ENCODE peak calls at places on chromosomes 12 and 14, in seven cellular contexts. One of them, this sample, is unnamed.

GRCh38 chr12:68962855-68963455 is 30.0 kb upstream of the CPM start:
- DNase-seq in GM20000: no peak
- DNase-seq in RWPE1: no peak
- DNase-seq in HEK293T: no peak
- DNase-seq in hippocampal formation: no peak
- DNase-seq in HepG2: no peak
- DNase-seq in CD8-positive, alpha-beta memory T cell: no peak
- DNase-seq in this sample: no peak

GRCh38 chr12:116432321-116432750 is 126.8 kb upstream of the MAP1LC3B2 start:
- DNase-seq in GM20000: no peak
- DNase-seq in RWPE1: no peak
- DNase-seq in HEK293T: no peak
- DNase-seq in hippocampal formation: no peak
- DNase-seq in HepG2: no peak
- DNase-seq in CD8-positive, alpha-beta memory T cell: no peak
- DNase-seq in this sample: no peak

GRCh38 chr12:118625050-118625675 is 248.8 kb downstream of the SUDS3 start:
- DNase-seq in GM20000: no peak
- DNase-seq in RWPE1: no peak
- DNase-seq in HEK293T: no peak
- DNase-seq in hippocampal formation: no peak
- DNase-seq in HepG2: no peak
- DNase-seq in CD8-positive, alpha-beta memory T cell: no peak
- DNase-seq in this sample: no peak

GRCh38 chr14:21308132-21308478 is 28.2 kb downstream of the RPGRIP1 start:
- DNase-seq in GM20000: peak
- DNase-seq in RWPE1: no peak
- DNase-seq in HEK293T: no peak
- DNase-seq in hippocampal formation: no peak
- DNase-seq in HepG2: peak
- DNase-seq in CD8-positive, alpha-beta memory T cell: no peak
- DNase-seq in this sample: no peak

GRCh38 chr14:74510211-74510931 is 16.8 kb downstream of the ISCA2 start:
- DNase-seq in GM20000: no peak
- DNase-seq in RWPE1: no peak
- DNase-seq in HEK293T: no peak
- DNase-seq in hippocampal formation: no peak
- DNase-seq in HepG2: peak
- DNase-seq in CD8-positive, alpha-beta memory T cell: no peak
- DNase-seq in this sample: no peak

GRCh38 chr14:104845033-104845666 is 19.9 kb upstream of the CEP170B start:
- DNase-seq in GM20000: no peak
- DNase-seq in RWPE1: no peak
- DNase-seq in HEK293T: no peak
- DNase-seq in hippocampal formation: no peak
- DNase-seq in HepG2: no peak
- DNase-seq in CD8-positive, alpha-beta memory T cell: no peak
- DNase-seq in this sample: no peak

GRCh38 chr12:119841433-119842210 is 35.5 kb downstream of the CIT start:
- DNase-seq in GM20000: no peak
- DNase-seq in RWPE1: no peak
- DNase-seq in HEK293T: no peak
- DNase-seq in hippocampal formation: no peak
- DNase-seq in HepG2: no peak
- DNase-seq in CD8-positive, alpha-beta memory T cell: no peak
- DNase-seq in this sample: no peak

GRCh38 chr12:69388371-69388770 is 28.8 kb downstream of the YEATS4 start:
- DNase-seq in GM20000: no peak
- DNase-seq in RWPE1: peak
- DNase-seq in HEK293T: no peak
- DNase-seq in hippocampal formation: peak
- DNase-seq in HepG2: peak
- DNase-seq in CD8-positive, alpha-beta memory T cell: no peak
- DNase-seq in this sample: peak

GRCh38 chr14:73245401-73246325 is 8.4 kb downstream of the PAPLN start:
- DNase-seq in GM20000: peak
- DNase-seq in RWPE1: peak
- DNase-seq in HEK293T: no peak
- DNase-seq in hippocampal formation: no peak
- DNase-seq in HepG2: no peak
- DNase-seq in CD8-positive, alpha-beta memory T cell: peak
- DNase-seq in this sample: no peak

GRCh38 chr12:130719263-130719892 is 3.3 kb upstream of the RIMBP2 start:
- DNase-seq in GM20000: no peak
- DNase-seq in RWPE1: no peak
- DNase-seq in HEK293T: no peak
- DNase-seq in hippocampal formation: no peak
- DNase-seq in HepG2: no peak
- DNase-seq in CD8-positive, alpha-beta memory T cell: no peak
- DNase-seq in this sample: no peak

GRCh38 chr14:24395609-24396580 is 2.9 kb upstream of the NYNRIN start:
- DNase-seq in GM20000: no peak
- DNase-seq in RWPE1: no peak
- DNase-seq in HEK293T: no peak
- DNase-seq in hippocampal formation: no peak
- DNase-seq in HepG2: no peak
- DNase-seq in CD8-positive, alpha-beta memory T cell: no peak
- DNase-seq in this sample: no peak

GRCh38 chr14:95500772-95501401 is 15.6 kb downstream of the SYNE3 start:
- DNase-seq in GM20000: no peak
- DNase-seq in RWPE1: no peak
- DNase-seq in HEK293T: no peak
- DNase-seq in hippocampal formation: peak
- DNase-seq in HepG2: no peak
- DNase-seq in CD8-positive, alpha-beta memory T cell: no peak
- DNase-seq in this sample: no peak

GRCh38 chr12:46891306-46891705 is 65.5 kb upstream of the SLC38A4 start:
- DNase-seq in GM20000: no peak
- DNase-seq in RWPE1: no peak
- DNase-seq in HEK293T: no peak
- DNase-seq in hippocampal formation: no peak
- DNase-seq in HepG2: no peak
- DNase-seq in CD8-positive, alpha-beta memory T cell: no peak
- DNase-seq in this sample: no peak

GRCh38 chr12:2335109-2335508 is 282.3 kb downstream of the CACNA1C start:
- DNase-seq in GM20000: no peak
- DNase-seq in RWPE1: no peak
- DNase-seq in HEK293T: no peak
- DNase-seq in hippocampal formation: no peak
- DNase-seq in HepG2: no peak
- DNase-seq in CD8-positive, alpha-beta memory T cell: no peak
- DNase-seq in this sample: no peak

GRCh38 chr12:88947486-88948043 is 367.3 kb upstream of the KITLG start:
- DNase-seq in GM20000: no peak
- DNase-seq in RWPE1: no peak
- DNase-seq in HEK293T: no peak
- DNase-seq in hippocampal formation: no peak
- DNase-seq in HepG2: no peak
- DNase-seq in CD8-positive, alpha-beta memory T cell: no peak
- DNase-seq in this sample: no peak